ENCODE peak calls at places on chromosomes 16 and 17, in eight cellular contexts. One of them, this sample, is unnamed.

GRCh38 chr17:81673561-81674258 is 7.2 kb downstream of the CCDC137 start:
- DNase-seq in sigmoid colon: no peak
- DNase-seq in upper lobe of left lung: no peak
- DNase-seq in esophagus muscularis mucosa: no peak
- DNase-seq in ovary: no peak
- DNase-seq in GM12878: no peak
- DNase-seq in A549: no peak
- DNase-seq in stomach: no peak
- DNase-seq in this sample: no peak

GRCh38 chr16:84548971-84549844 is 44.7 kb upstream of the MEAK7 start:
- DNase-seq in GM12878: no peak
- DNase-seq in ovary: no peak
- DNase-seq in stomach: no peak
- DNase-seq in esophagus muscularis mucosa: no peak
- DNase-seq in A549: no peak
- DNase-seq in upper lobe of left lung: no peak
- DNase-seq in sigmoid colon: no peak
- DNase-seq in this sample: no peak

GRCh38 chr17:49987681-49988441 is 7.2 kb downstream of the DLX3 start:
- DNase-seq in A549: peak; percentile 59
- DNase-seq in upper lobe of left lung: no peak
- DNase-seq in esophagus muscularis mucosa: no peak
- DNase-seq in sigmoid colon: no peak
- DNase-seq in stomach: no peak
- DNase-seq in GM12878: no peak
- DNase-seq in ovary: no peak
- DNase-seq in this sample: no peak

GRCh38 chr16:15976225-15976812 is 26.9 kb downstream of the ABCC1 start:
- DNase-seq in esophagus muscularis mucosa: no peak
- DNase-seq in stomach: no peak
- DNase-seq in ovary: no peak
- DNase-seq in A549: no peak
- DNase-seq in sigmoid colon: no peak
- DNase-seq in GM12878: no peak
- DNase-seq in upper lobe of left lung: no peak
- DNase-seq in this sample: no peak

GRCh38 chr16:7289299-7289698 is 43.3 kb upstream of the RBFOX1 start:
- DNase-seq in stomach: no peak
- DNase-seq in GM12878: no peak
- DNase-seq in esophagus muscularis mucosa: no peak
- DNase-seq in upper lobe of left lung: no peak
- DNase-seq in A549: no peak
- DNase-seq in ovary: no peak
- DNase-seq in sigmoid colon: no peak
- DNase-seq in this sample: no peak

GRCh38 chr17:46264456-46265198 is 30.3 kb upstream of the LRRC37A start:
- DNase-seq in stomach: no peak
- DNase-seq in GM12878: no peak
- DNase-seq in ovary: no peak
- DNase-seq in upper lobe of left lung: no peak
- DNase-seq in sigmoid colon: no peak
- DNase-seq in esophagus muscularis mucosa: no peak
- DNase-seq in A549: peak; percentile 64
- DNase-seq in this sample: no peak

GRCh38 chr17:27366438-27366837 is 72.5 kb downstream of the WSB1 start:
- DNase-seq in A549: no peak
- DNase-seq in esophagus muscularis mucosa: no peak
- DNase-seq in GM12878: no peak
- DNase-seq in upper lobe of left lung: no peak
- DNase-seq in ovary: no peak
- DNase-seq in stomach: no peak
- DNase-seq in sigmoid colon: no peak
- DNase-seq in this sample: no peak

GRCh38 chr17:29263916-29264315 is 17.3 kb downstream of the CRYBA1 start:
- DNase-seq in ovary: no peak
- DNase-seq in esophagus muscularis mucosa: no peak
- DNase-seq in GM12878: no peak
- DNase-seq in stomach: no peak
- DNase-seq in upper lobe of left lung: no peak
- DNase-seq in sigmoid colon: no peak
- DNase-seq in A549: no peak
- DNase-seq in this sample: no peak

GRCh38 chr16:30998852-30999761 is 11.3 kb downstream of the STX1B start:
- DNase-seq in sigmoid colon: no peak
- DNase-seq in ovary: no peak
- DNase-seq in esophagus muscularis mucosa: no peak
- DNase-seq in GM12878: no peak
- DNase-seq in stomach: no peak
- DNase-seq in upper lobe of left lung: no peak
- DNase-seq in A549: no peak
- DNase-seq in this sample: no peak

DNA sequence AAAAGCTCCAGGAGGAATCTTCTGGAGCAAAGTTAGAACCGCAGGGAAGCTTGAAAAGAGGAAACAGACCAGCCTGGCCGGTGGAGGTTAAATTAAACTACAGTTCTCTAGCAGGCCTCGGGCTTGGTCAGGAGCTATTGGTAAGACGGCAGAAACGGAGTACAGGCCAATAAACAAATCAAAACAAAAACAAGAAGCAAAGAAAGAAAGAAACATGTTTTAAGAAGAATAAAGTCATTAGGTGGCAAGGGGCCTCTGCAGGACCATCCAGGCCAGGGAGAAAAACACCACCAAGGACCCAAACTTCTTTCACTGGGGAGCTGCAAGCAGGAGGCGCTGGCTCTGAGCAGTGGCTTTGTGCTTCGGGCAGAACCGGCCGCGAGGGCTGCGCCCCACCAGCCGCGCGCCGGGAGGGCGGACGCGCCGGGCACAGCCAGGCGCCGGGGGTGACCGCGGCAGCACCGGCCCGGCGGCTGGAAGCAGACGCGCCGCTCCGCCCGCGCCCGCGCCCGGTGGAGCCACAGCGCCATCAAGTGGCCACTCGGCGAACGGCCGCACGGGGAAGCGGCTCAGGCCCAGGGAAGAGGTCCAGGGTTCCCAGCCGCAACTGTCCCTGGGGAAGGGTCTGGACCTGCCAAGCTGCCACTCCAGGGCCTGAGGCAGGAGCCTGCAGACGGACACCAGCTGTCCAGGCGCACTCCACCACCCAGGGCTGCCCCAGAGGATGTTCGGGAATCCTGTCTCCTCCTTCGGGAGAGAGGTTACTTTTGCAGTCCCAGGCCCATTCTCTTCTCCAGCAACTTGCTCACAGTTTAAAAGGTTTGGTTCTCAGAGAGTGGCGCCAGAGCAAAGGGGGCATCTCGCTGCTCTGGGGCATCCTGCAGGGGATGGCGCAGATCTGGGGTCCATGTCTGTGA is 419.4 kb downstream of the SOX9 start:
- DNase-seq in stomach: peak; percentile 80
- DNase-seq in sigmoid colon: peak; percentile 77
- DNase-seq in esophagus muscularis mucosa: no peak
- DNase-seq in ovary: peak; percentile 53
- DNase-seq in A549: peak; percentile 79
- DNase-seq in GM12878: no peak
- DNase-seq in upper lobe of left lung: peak; percentile 69
- DNase-seq in this sample: peak; percentile 79
- TF ChIP-seq EP300 in stomach: no peak
- TF ChIP-seq EP300 in sigmoid colon: no peak
- TF ChIP-seq EP300 in esophagus muscularis mucosa: no peak
- TF ChIP-seq EP300 in ovary: no peak
- TF ChIP-seq EP300 in A549: no peak
- TF ChIP-seq EP300 in GM12878: peak; percentile 25
- TF ChIP-seq EP300 in upper lobe of left lung: no peak
- TF ChIP-seq EP300 in this sample: no peak

GRCh38 chr16:14958323-14958600 is 16.6 kb upstream of the PDXDC1 start:
- DNase-seq in A549: no peak
- DNase-seq in sigmoid colon: no peak
- DNase-seq in upper lobe of left lung: no peak
- DNase-seq in GM12878: no peak
- DNase-seq in esophagus muscularis mucosa: no peak
- DNase-seq in ovary: no peak
- DNase-seq in stomach: no peak
- DNase-seq in this sample: no peak

GRCh38 chr16:14965328-14965727 is 9.5 kb upstream of the PDXDC1 start:
- DNase-seq in stomach: no peak
- DNase-seq in esophagus muscularis mucosa: no peak
- DNase-seq in sigmoid colon: no peak
- DNase-seq in GM12878: no peak
- DNase-seq in A549: no peak
- DNase-seq in ovary: no peak
- DNase-seq in upper lobe of left lung: no peak
- DNase-seq in this sample: no peak

GRCh38 chr16:14963281-14964173 is 11.3 kb upstream of the PDXDC1 start:
- DNase-seq in ovary: peak; percentile 6
- DNase-seq in esophagus muscularis mucosa: no peak
- DNase-seq in stomach: no peak
- DNase-seq in GM12878: no peak
- DNase-seq in upper lobe of left lung: no peak
- DNase-seq in A549: no peak
- DNase-seq in sigmoid colon: no peak
- DNase-seq in this sample: no peak

GRCh38 chr16:14958970-14959369 is 15.9 kb upstream of the PDXDC1 start:
- DNase-seq in stomach: no peak
- DNase-seq in ovary: no peak
- DNase-seq in A549: no peak
- DNase-seq in GM12878: no peak
- DNase-seq in upper lobe of left lung: no peak
- DNase-seq in esophagus muscularis mucosa: no peak
- DNase-seq in sigmoid colon: no peak
- DNase-seq in this sample: no peak

GRCh38 chr16:14961405-14962186 is 13.2 kb upstream of the PDXDC1 start:
- DNase-seq in A549: no peak
- DNase-seq in stomach: no peak
- DNase-seq in sigmoid colon: no peak
- DNase-seq in upper lobe of left lung: no peak
- DNase-seq in esophagus muscularis mucosa: no peak
- DNase-seq in ovary: no peak
- DNase-seq in GM12878: no peak
- DNase-seq in this sample: no peak
- TF ChIP-seq EP300 in A549: no peak
- TF ChIP-seq EP300 in stomach: no peak
- TF ChIP-seq EP300 in sigmoid colon: no peak
- TF ChIP-seq EP300 in upper lobe of left lung: no peak
- TF ChIP-seq EP300 in esophagus muscularis mucosa: no peak
- TF ChIP-seq EP300 in ovary: no peak
- TF ChIP-seq EP300 in GM12878: no peak
- TF ChIP-seq EP300 in this sample: no peak

DNA sequence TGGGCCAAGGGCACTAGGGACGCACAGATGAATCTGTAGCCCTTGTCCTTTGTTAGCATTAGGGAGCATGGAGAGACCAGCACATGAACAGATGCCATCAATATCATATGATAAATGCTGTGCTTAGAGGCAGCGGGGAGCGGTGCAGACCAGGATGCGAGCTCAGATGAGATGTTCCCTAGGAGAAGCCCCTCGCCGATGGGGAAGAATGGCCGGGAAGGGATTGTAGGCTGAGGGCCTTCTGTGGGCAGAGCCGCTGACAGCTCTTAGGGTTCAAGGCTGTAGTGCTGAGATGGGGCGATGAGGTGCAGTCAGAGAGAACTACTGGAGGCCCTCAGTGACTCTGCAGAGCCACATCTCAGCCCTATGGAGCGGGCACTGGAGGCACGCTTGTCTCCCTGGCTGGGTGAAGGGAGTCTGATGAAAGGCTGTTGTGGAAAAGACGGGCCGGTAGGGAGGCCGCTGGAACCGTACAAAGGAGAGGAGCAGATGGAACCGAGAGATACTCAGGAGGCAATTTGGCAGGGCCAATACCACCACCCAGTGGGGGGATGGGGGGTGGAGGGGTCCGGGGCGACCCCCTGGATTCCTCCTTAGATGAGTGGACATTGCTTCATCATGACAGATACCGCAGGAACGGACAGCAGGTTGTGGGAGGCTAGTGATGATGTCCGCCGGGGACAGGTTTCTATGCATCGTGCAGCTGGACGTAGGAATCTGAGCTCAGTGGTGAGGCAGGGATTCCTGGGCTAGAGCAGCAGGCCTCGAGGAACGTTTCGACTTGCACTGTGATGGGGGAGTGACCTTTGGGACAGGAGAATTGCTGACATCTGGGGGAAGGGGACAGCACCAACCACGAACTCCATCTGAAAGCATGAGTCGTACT is 66.2 kb upstream of the ENDOV start:
- DNase-seq in GM12878: no peak
- DNase-seq in A549: no peak
- DNase-seq in esophagus muscularis mucosa: no peak
- DNase-seq in upper lobe of left lung: no peak
- DNase-seq in ovary: no peak
- DNase-seq in stomach: no peak
- DNase-seq in sigmoid colon: no peak
- DNase-seq in this sample: no peak
- TF ChIP-seq EP300 in GM12878: no peak
- TF ChIP-seq EP300 in A549: no peak
- TF ChIP-seq EP300 in esophagus muscularis mucosa: no peak
- TF ChIP-seq EP300 in upper lobe of left lung: no peak
- TF ChIP-seq EP300 in ovary: no peak
- TF ChIP-seq EP300 in stomach: no peak
- TF ChIP-seq EP300 in sigmoid colon: no peak
- TF ChIP-seq EP300 in this sample: no peak

GRCh38 chr16:69934044-69934443 is 17.1 kb upstream of the CLEC18A start:
- DNase-seq in GM12878: no peak
- DNase-seq in esophagus muscularis mucosa: no peak
- DNase-seq in upper lobe of left lung: no peak
- DNase-seq in stomach: no peak
- DNase-seq in A549: no peak
- DNase-seq in ovary: no peak
- DNase-seq in sigmoid colon: no peak
- DNase-seq in this sample: no peak

GRCh38 chr16:69936252-69936651 is 14.9 kb upstream of the CLEC18A start:
- DNase-seq in sigmoid colon: no peak
- DNase-seq in ovary: no peak
- DNase-seq in esophagus muscularis mucosa: no peak
- DNase-seq in upper lobe of left lung: no peak
- DNase-seq in GM12878: no peak
- DNase-seq in stomach: no peak
- DNase-seq in A549: no peak
- DNase-seq in this sample: no peak

GRCh38 chr16:69935740-69936139 is 15.4 kb upstream of the CLEC18A start:
- DNase-seq in GM12878: no peak
- DNase-seq in A549: no peak
- DNase-seq in upper lobe of left lung: no peak
- DNase-seq in stomach: no peak
- DNase-seq in esophagus muscularis mucosa: no peak
- DNase-seq in sigmoid colon: no peak
- DNase-seq in ovary: no peak
- DNase-seq in this sample: no peak

GRCh38 chr16:69934751-69935150 is 16.4 kb upstream of the CLEC18A start:
- DNase-seq in ovary: no peak
- DNase-seq in A549: no peak
- DNase-seq in GM12878: no peak
- DNase-seq in upper lobe of left lung: no peak
- DNase-seq in stomach: no peak
- DNase-seq in esophagus muscularis mucosa: no peak
- DNase-seq in sigmoid colon: no peak
- DNase-seq in this sample: no peak

DNA sequence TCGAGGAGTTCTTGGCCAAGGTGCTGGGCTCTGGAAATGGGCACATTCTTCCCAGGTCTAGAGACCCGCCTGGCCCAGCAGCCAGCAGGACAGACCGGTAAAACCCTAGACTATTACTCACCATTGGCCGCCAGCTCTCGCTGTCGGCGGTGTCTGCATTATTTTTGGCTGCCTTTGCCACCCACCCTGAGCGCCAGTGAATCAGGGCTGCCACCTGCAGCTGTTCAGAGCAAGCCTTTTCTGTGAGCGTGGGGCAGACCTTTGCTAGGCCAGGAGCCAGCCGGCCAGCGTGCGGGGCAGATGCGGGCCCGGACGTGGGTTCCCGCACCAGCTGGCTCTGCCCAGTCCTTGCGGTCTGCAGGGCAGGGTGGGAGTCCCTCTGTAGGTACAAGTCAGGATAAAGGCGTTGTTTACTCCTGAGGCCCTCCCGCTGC is 15.8 kb upstream of the CLEC18A start:
- DNase-seq in GM12878: no peak
- DNase-seq in stomach: no peak
- DNase-seq in A549: no peak
- DNase-seq in upper lobe of left lung: no peak
- DNase-seq in esophagus muscularis mucosa: no peak
- DNase-seq in sigmoid colon: no peak
- DNase-seq in ovary: no peak
- DNase-seq in this sample: no peak
- TF ChIP-seq EP300 in GM12878: no peak
- TF ChIP-seq EP300 in stomach: no peak
- TF ChIP-seq EP300 in A549: no peak
- TF ChIP-seq EP300 in upper lobe of left lung: no peak
- TF ChIP-seq EP300 in esophagus muscularis mucosa: no peak
- TF ChIP-seq EP300 in sigmoid colon: no peak
- TF ChIP-seq EP300 in ovary: no peak
- TF ChIP-seq EP300 in this sample: no peak